ENCODE peak calls at places on chromosomes 5 and 9, in five cellular contexts. One of them, this sample, is unnamed.
A peak's percentile ranks its signal among the peaks of the same experiment; 100 is the strongest.

GRCh38 chr9:70486127-70486526 is 71.7 kb upstream of the KLF9 start:
- DNase-seq in adrenal gland: no peak
- DNase-seq in effector memory CD4-positive, alpha-beta T cell: no peak
- DNase-seq in left ventricle myocardium inferior: no peak
- DNase-seq in neuronal stem cell: no peak
- DNase-seq in this sample: no peak

GRCh38 chr5:115531380-115531779 is 13.2 kb downstream of the FEM1C start:
- DNase-seq in adrenal gland: no peak
- DNase-seq in effector memory CD4-positive, alpha-beta T cell: no peak
- DNase-seq in neuronal stem cell: no peak
- DNase-seq in left ventricle myocardium inferior: no peak
- DNase-seq in this sample: no peak

GRCh38 chr9:19148170-19148569 is 20.9 kb upstream of the PLIN2 start:
- DNase-seq in left ventricle myocardium inferior: no peak
- DNase-seq in adrenal gland: peak; percentile 50
- DNase-seq in effector memory CD4-positive, alpha-beta T cell: no peak
- DNase-seq in neuronal stem cell: no peak
- DNase-seq in this sample: no peak

GRCh38 chr5:135139397-135140134 is 105.5 kb upstream of the PITX1 start:
- DNase-seq in effector memory CD4-positive, alpha-beta T cell: no peak
- DNase-seq in left ventricle myocardium inferior: no peak
- DNase-seq in adrenal gland: no peak
- DNase-seq in neuronal stem cell: no peak
- DNase-seq in this sample: no peak

GRCh38 chr9:113993838-113994540 is 84.1 kb downstream of the AMBP start:
- DNase-seq in adrenal gland: peak; percentile 95
- DNase-seq in neuronal stem cell: no peak
- DNase-seq in effector memory CD4-positive, alpha-beta T cell: no peak
- DNase-seq in left ventricle myocardium inferior: peak; percentile 87
- DNase-seq in this sample: no peak

GRCh38 chr5:175693746-175694145 is 35.9 kb downstream of the HRH2 start:
- DNase-seq in adrenal gland: no peak
- DNase-seq in effector memory CD4-positive, alpha-beta T cell: no peak
- DNase-seq in neuronal stem cell: no peak
- DNase-seq in left ventricle myocardium inferior: no peak
- DNase-seq in this sample: no peak

GRCh38 chr9:130866474-130866965 is 30.1 kb downstream of the QRFP start:
- DNase-seq in neuronal stem cell: peak; percentile 87
- DNase-seq in left ventricle myocardium inferior: no peak
- DNase-seq in effector memory CD4-positive, alpha-beta T cell: no peak
- DNase-seq in adrenal gland: peak; percentile 82
- DNase-seq in this sample: peak; percentile 23

GRCh38 chr5:93226202-93226735 is 354.8 kb downstream of the NR2F1-AS1 start:
- DNase-seq in left ventricle myocardium inferior: no peak
- DNase-seq in adrenal gland: no peak
- DNase-seq in effector memory CD4-positive, alpha-beta T cell: no peak
- DNase-seq in neuronal stem cell: no peak
- DNase-seq in this sample: no peak

GRCh38 chr5:100161868-100162267 is 373.3 kb upstream of the FAM174A start:
- DNase-seq in effector memory CD4-positive, alpha-beta T cell: no peak
- DNase-seq in left ventricle myocardium inferior: no peak
- DNase-seq in neuronal stem cell: no peak
- DNase-seq in adrenal gland: no peak
- DNase-seq in this sample: no peak

GRCh38 chr9:79812507-79813261 is 240.9 kb downstream of the TLE4 start:
- DNase-seq in effector memory CD4-positive, alpha-beta T cell: no peak
- DNase-seq in adrenal gland: no peak
- DNase-seq in neuronal stem cell: no peak
- DNase-seq in left ventricle myocardium inferior: no peak
- DNase-seq in this sample: peak; percentile 5

GRCh38 chr9:85310531-85311070 is 431.2 kb downstream of the AGTPBP1 start:
- DNase-seq in left ventricle myocardium inferior: no peak
- DNase-seq in adrenal gland: no peak
- DNase-seq in neuronal stem cell: no peak
- DNase-seq in effector memory CD4-positive, alpha-beta T cell: no peak
- DNase-seq in this sample: no peak

GRCh38 chr5:1961304-1961946 is 78.7 kb upstream of the IRX4 start:
- DNase-seq in effector memory CD4-positive, alpha-beta T cell: no peak
- DNase-seq in neuronal stem cell: no peak
- DNase-seq in left ventricle myocardium inferior: no peak
- DNase-seq in adrenal gland: no peak
- DNase-seq in this sample: no peak

GRCh38 chr9:110329676-110330235 is 7.9 kb downstream of the TXNDC8 start:
- DNase-seq in neuronal stem cell: no peak
- DNase-seq in left ventricle myocardium inferior: no peak
- DNase-seq in adrenal gland: no peak
- DNase-seq in effector memory CD4-positive, alpha-beta T cell: no peak
- DNase-seq in this sample: no peak

GRCh38 chr9:125852386-125852785 is 105.2 kb downstream of the PBX3 start:
- DNase-seq in adrenal gland: no peak
- DNase-seq in effector memory CD4-positive, alpha-beta T cell: no peak
- DNase-seq in neuronal stem cell: no peak
- DNase-seq in left ventricle myocardium inferior: no peak
- DNase-seq in this sample: no peak

GRCh38 chr5:31809037-31809910 is 170.3 kb downstream of the PDZD2 start:
- DNase-seq in left ventricle myocardium inferior: peak; percentile 71
- DNase-seq in adrenal gland: peak; percentile 82
- DNase-seq in neuronal stem cell: peak; percentile 67
- DNase-seq in effector memory CD4-positive, alpha-beta T cell: no peak
- DNase-seq in this sample: no peak

GRCh38 chr9:12935714-12936113 is 160.9 kb downstream of the LURAP1L start:
- DNase-seq in neuronal stem cell: no peak
- DNase-seq in left ventricle myocardium inferior: no peak
- DNase-seq in adrenal gland: no peak
- DNase-seq in effector memory CD4-positive, alpha-beta T cell: no peak
- DNase-seq in this sample: no peak

GRCh38 chr9:33924978-33925797 is 108.2 kb downstream of the UBE2R2 start:
- DNase-seq in effector memory CD4-positive, alpha-beta T cell: no peak
- DNase-seq in left ventricle myocardium inferior: peak; percentile 38
- DNase-seq in adrenal gland: peak; percentile 62
- DNase-seq in neuronal stem cell: peak; percentile 58
- DNase-seq in this sample: no peak

GRCh38 chr9:114310471-114311450 is 12.1 kb upstream of the ORM1 start:
- DNase-seq in left ventricle myocardium inferior: no peak
- DNase-seq in adrenal gland: peak; percentile 9
- DNase-seq in effector memory CD4-positive, alpha-beta T cell: no peak
- DNase-seq in neuronal stem cell: no peak
- DNase-seq in this sample: no peak

GRCh38 chr5:107295914-107296313 is 374.8 kb downstream of the EFNA5 start:
- DNase-seq in left ventricle myocardium inferior: no peak
- DNase-seq in adrenal gland: no peak
- DNase-seq in effector memory CD4-positive, alpha-beta T cell: no peak
- DNase-seq in neuronal stem cell: no peak
- DNase-seq in this sample: no peak

GRCh38 chr9:130372057-130372456 is 72.7 kb upstream of the ASS1 start:
- DNase-seq in effector memory CD4-positive, alpha-beta T cell: no peak
- DNase-seq in left ventricle myocardium inferior: no peak
- DNase-seq in adrenal gland: no peak
- DNase-seq in neuronal stem cell: no peak
- DNase-seq in this sample: no peak

GRCh38 chr9:108565651-108566378 is 290.0 kb downstream of the ACTL7B start:
- DNase-seq in adrenal gland: peak; percentile 64
- DNase-seq in effector memory CD4-positive, alpha-beta T cell: no peak
- DNase-seq in left ventricle myocardium inferior: no peak
- DNase-seq in neuronal stem cell: peak; percentile 75
- DNase-seq in this sample: no peak

GRCh38 chr5:73909474-73909873 is 283.5 kb downstream of the ARHGEF28 start:
- DNase-seq in adrenal gland: no peak
- DNase-seq in effector memory CD4-positive, alpha-beta T cell: no peak
- DNase-seq in neuronal stem cell: no peak
- DNase-seq in left ventricle myocardium inferior: no peak
- DNase-seq in this sample: no peak

GRCh38 chr5:52885614-52886013 is 97.9 kb downstream of the ITGA1 start:
- DNase-seq in left ventricle myocardium inferior: no peak
- DNase-seq in effector memory CD4-positive, alpha-beta T cell: no peak
- DNase-seq in adrenal gland: no peak
- DNase-seq in neuronal stem cell: no peak
- DNase-seq in this sample: no peak

GRCh38 chr5:67265951-67266350 is 69.4 kb upstream of the CD180 start:
- DNase-seq in effector memory CD4-positive, alpha-beta T cell: no peak
- DNase-seq in neuronal stem cell: no peak
- DNase-seq in left ventricle myocardium inferior: no peak
- DNase-seq in adrenal gland: peak; percentile 25
- DNase-seq in this sample: no peak

GRCh38 chr9:110975969-110976368 is 62.3 kb downstream of the LPAR1 start:
- DNase-seq in effector memory CD4-positive, alpha-beta T cell: no peak
- DNase-seq in neuronal stem cell: no peak
- DNase-seq in left ventricle myocardium inferior: no peak
- DNase-seq in adrenal gland: no peak
- DNase-seq in this sample: no peak

GRCh38 chr9:99660191-99660636 is 161.5 kb upstream of the NR4A3 start:
- DNase-seq in effector memory CD4-positive, alpha-beta T cell: no peak
- DNase-seq in neuronal stem cell: no peak
- DNase-seq in adrenal gland: no peak
- DNase-seq in left ventricle myocardium inferior: no peak
- DNase-seq in this sample: no peak

DNA sequence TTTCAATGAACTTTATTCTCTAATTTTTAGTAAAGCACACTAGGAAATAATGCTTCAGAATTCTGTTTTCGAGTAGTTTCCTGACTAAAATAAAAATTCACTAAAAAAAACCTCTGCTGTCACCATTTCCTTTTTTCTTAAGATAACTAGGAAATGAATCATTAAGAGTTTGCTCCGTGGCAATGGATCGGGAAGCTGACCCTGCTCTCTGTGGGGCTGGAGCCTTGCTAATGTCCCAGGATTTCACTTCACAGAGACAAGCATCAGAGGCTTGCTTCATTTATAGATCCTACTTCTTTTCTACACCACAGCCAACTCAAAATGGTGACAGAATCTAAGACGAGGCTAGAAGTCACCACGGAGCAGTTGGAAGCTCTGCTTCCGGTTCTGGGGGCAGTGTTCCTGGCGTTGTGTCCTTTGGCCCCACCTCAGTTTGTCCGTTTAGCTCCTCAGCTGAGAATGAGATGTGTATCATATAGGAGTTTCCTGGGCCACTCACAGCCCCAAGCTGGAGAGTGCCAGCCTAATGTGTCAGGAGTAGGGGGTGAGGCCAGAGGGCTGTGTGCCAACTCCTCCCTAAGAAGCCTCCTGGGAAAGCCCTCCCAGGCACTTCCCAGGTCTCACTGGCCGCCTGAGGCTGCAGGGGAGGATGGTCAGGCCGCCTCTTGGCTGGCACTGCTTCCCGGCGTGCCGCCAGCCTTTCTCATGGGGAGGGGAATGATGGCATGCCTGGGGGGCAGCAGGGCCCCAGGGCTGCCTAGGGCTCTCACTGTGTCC is 19.6 kb downstream of the TENT4A start:
- DNase-seq in adrenal gland: peak; percentile 37
- DNase-seq in effector memory CD4-positive, alpha-beta T cell: no peak
- DNase-seq in neuronal stem cell: no peak
- DNase-seq in left ventricle myocardium inferior: peak; percentile 36
- DNase-seq in this sample: no peak
- H3K4me3 ChIP-seq in adrenal gland: no peak overlapping the region
- H3K4me3 ChIP-seq in effector memory CD4-positive, alpha-beta T cell: no peak overlapping the region
- H3K4me3 ChIP-seq in neuronal stem cell: no peak overlapping the region
- H3K4me3 ChIP-seq in left ventricle myocardium inferior: peak overlapping the region; percentile 48
- H3K4me3 ChIP-seq in this sample: no peak overlapping the region

DNA sequence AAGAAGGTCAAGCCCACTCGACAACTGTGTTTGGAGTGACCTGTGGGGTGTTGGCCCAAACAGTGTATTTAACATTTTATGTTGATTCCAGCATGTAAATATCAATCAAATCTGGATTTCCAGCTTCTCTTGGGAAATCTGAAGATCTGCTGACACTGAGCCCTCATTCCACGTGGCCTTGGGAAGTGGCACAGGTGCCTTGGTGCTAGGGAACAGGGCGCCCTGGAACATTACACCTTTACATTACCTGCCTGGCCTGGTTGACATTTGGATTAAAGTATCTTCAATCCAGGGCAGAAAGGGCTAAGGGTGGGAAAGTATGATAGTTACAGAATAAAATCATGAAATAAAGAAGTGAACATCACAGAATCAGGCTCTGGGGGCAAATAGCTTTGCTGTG is 84.9 kb upstream of the CTSL start:
- DNase-seq in left ventricle myocardium inferior: no peak
- DNase-seq in effector memory CD4-positive, alpha-beta T cell: no peak
- DNase-seq in neuronal stem cell: no peak
- DNase-seq in adrenal gland: no peak
- DNase-seq in this sample: no peak
- H3K27ac ChIP-seq in left ventricle myocardium inferior: no peak overlapping the region
- H3K27ac ChIP-seq in effector memory CD4-positive, alpha-beta T cell: no peak overlapping the region
- H3K27ac ChIP-seq in neuronal stem cell: no peak overlapping the region
- H3K27ac ChIP-seq in adrenal gland: no peak overlapping the region
- H3K27ac ChIP-seq in this sample: no peak overlapping the region

GRCh38 chr5:10406636-10407035 is 35.0 kb upstream of the ROPN1L start:
- DNase-seq in neuronal stem cell: no peak
- DNase-seq in effector memory CD4-positive, alpha-beta T cell: no peak
- DNase-seq in left ventricle myocardium inferior: no peak
- DNase-seq in adrenal gland: no peak
- DNase-seq in this sample: no peak
- H3K36me3 ChIP-seq in neuronal stem cell: peaks cover 100% of the 10 kb centered on the region
- H3K36me3 ChIP-seq in effector memory CD4-positive, alpha-beta T cell: peaks cover 73% of the 10 kb centered on the region
- H3K36me3 ChIP-seq in left ventricle myocardium inferior: peaks cover 99% of the 10 kb centered on the region
- H3K36me3 ChIP-seq in adrenal gland: no peaks in the 10 kb centered on the region
- H3K36me3 ChIP-seq in this sample: peaks cover 28% of the 10 kb centered on the region

GRCh38 chr9:27412963-27413362 is 111.1 kb upstream of the IFNK start:
- DNase-seq in effector memory CD4-positive, alpha-beta T cell: no peak
- DNase-seq in neuronal stem cell: no peak
- DNase-seq in left ventricle myocardium inferior: no peak
- DNase-seq in adrenal gland: no peak
- DNase-seq in this sample: no peak

GRCh38 chr9:27408523-27408922 is 111.6 kb upstream of the EQTN start:
- DNase-seq in left ventricle myocardium inferior: no peak
- DNase-seq in adrenal gland: no peak
- DNase-seq in effector memory CD4-positive, alpha-beta T cell: no peak
- DNase-seq in neuronal stem cell: no peak
- DNase-seq in this sample: no peak

GRCh38 chr9:27414215-27414731 is 109.8 kb upstream of the IFNK start:
- DNase-seq in effector memory CD4-positive, alpha-beta T cell: no peak
- DNase-seq in left ventricle myocardium inferior: peak; percentile 54
- DNase-seq in neuronal stem cell: no peak
- DNase-seq in adrenal gland: peak; percentile 17
- DNase-seq in this sample: no peak

GRCh38 chr9:27412081-27412480 is 112.0 kb upstream of the IFNK start:
- DNase-seq in neuronal stem cell: no peak
- DNase-seq in left ventricle myocardium inferior: no peak
- DNase-seq in adrenal gland: no peak
- DNase-seq in effector memory CD4-positive, alpha-beta T cell: no peak
- DNase-seq in this sample: no peak

DNA sequence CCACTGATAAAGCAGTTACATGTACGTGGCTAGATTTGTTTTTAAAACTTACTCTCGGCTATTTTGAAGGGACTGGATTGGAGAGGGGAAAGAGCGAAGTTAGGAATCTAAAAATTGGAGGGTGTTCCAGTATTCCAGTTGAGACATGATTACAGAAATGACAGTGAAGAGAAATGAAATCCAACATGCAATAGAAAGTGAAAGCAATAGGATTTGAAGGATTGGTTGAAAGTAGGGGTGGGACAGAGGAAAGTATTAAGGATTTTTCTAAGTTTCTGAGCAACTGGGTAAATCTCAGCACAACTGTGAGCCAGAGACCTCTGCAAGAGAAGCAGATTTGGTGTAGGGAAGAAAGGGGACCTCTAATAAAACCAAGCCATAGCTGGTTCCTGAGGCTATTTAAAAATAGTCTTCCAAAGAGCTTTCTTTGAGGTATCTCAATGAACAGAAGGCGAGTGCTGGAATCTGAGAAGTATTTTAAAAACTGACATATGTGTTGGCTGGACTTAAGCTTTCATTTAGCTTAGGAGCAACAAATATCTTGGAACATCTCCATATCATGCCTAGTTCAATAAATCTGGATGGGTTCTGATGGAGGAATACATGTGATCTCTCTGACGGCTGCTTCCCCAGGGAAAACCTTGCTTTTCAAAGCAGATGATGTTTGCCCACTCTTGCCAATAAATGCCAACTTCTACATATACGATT is 110.4 kb upstream of the IFNK start:
- DNase-seq in neuronal stem cell: no peak
- DNase-seq in left ventricle myocardium inferior: no peak
- DNase-seq in adrenal gland: no peak
- DNase-seq in effector memory CD4-positive, alpha-beta T cell: no peak
- DNase-seq in this sample: no peak
- H3K4me3 ChIP-seq in neuronal stem cell: no peak overlapping the region
- H3K4me3 ChIP-seq in left ventricle myocardium inferior: peak overlapping the region; percentile 50
- H3K4me3 ChIP-seq in adrenal gland: peak overlapping the region; percentile 38
- H3K4me3 ChIP-seq in effector memory CD4-positive, alpha-beta T cell: no peak overlapping the region
- H3K4me3 ChIP-seq in this sample: no peak overlapping the region

This sample was measured in naive thymus-derived CD4-positive, alpha-beta T cell.